ENCODE peak calls at places on chromosomes 3 and 15, in four cellular contexts. S, E, Y and V are unnamed samples.

GRCh38 chr15:63135804-63136203 is 14.1 kb downstream of the LACTB start:
- DNase-seq in S (peak; percentile 36), E (peak; percentile 94), Y (no peak), V (peak; percentile 62)

GRCh38 chr3:34882764-34883163 is 756.6 kb upstream of the ARPP21 start:
- DNase-seq in S (no peak), E (no peak), Y (no peak), V (peak; percentile 21)

GRCh38 chr15:33040501-33040900 is 154.0 kb downstream of the FMN1 start:
- DNase-seq in S (no peak), E (no peak), Y (no peak), V (no peak)

GRCh38 chr3:195040094-195040493 is 230.9 kb downstream of the XXYLT1 start:
- DNase-seq in S (no peak), E (no peak), Y (no peak), V (peak; percentile 74)

GRCh38 chr3:118641608-118642007 is 393.0 kb downstream of the IGSF11 start:
- DNase-seq in S (peak; percentile 1), E (no peak), Y (no peak), V (no peak)

GRCh38 chr3:46812237-46812791 is 50.9 kb downstream of the MYL3 start:
- DNase-seq in S (peak; percentile 21), E (peak; percentile 57), Y (peak; percentile 94), V (peak; percentile 36)

GRCh38 chr15:66835558-66835878 is 133.5 kb downstream of the SMAD6 start:
- DNase-seq in S (no peak), E (no peak), Y (no peak), V (peak; percentile 26)

GRCh38 chr3:186452517-186452916 is 90.5 kb upstream of the DGKG start:
- DNase-seq in S (peak; percentile 1), E (no peak), Y (no peak), V (peak; percentile 14)

GRCh38 chr3:43032646-43033628 is 53.8 kb downstream of the GASK1A start:
- DNase-seq in S (no peak), E (no peak), Y (no peak), V (no peak)

GRCh38 chr3:117602054-117602644 is 892.6 kb downstream of the TUSC7 start:
- DNase-seq in S (no peak), E (no peak), Y (no peak), V (no peak)

GRCh38 chr3:55402886-55403605 is 84.1 kb downstream of the WNT5A start:
- DNase-seq in S (peak; percentile 17), E (no peak), Y (no peak), V (no peak)

GRCh38 chr15:75230524-75231371 is 27.4 kb upstream of the GOLGA6C start:
- DNase-seq in S (no peak), E (no peak), Y (no peak), V (peak; percentile 46)

GRCh38 chr3:56819016-56819809 is 17.5 kb upstream of the ARHGEF3 start:
- DNase-seq in S (peak; percentile 14), E (no peak), Y (no peak), V (no peak)

GRCh38 chr15:48992545-48992944 is 28.8 kb upstream of the SHC4 start:
- DNase-seq in S (no peak), E (no peak), Y (no peak), V (peak; percentile 47)

GRCh38 chr15:48333553-48333952 is 2.3 kb downstream of the DUT start:
- DNase-seq in S (no peak), E (no peak), Y (no peak), V (peak; percentile 44)

GRCh38 chr15:40595219-40595618 is 1.2 kb downstream of the KNL1 start:
- DNase-seq in S (no peak), E (peak; percentile 23), Y (no peak), V (no peak)

GRCh38 chr3:183503738-183504137 is 51.8 kb downstream of the KLHL6 start:
- DNase-seq in S (no peak), E (no peak), Y (no peak), V (no peak)

GRCh38 chr3:166013073-166013679 is 176.0 kb upstream of the BCHE start:
- DNase-seq in S (peak; percentile 46), E (peak; percentile 32), Y (peak; percentile 8), V (peak; percentile 45)

GRCh38 chr15:58932791-58933310 is 628 bp downstream of the SLTM start:
- DNase-seq in S (no peak), E (peak; percentile 46), Y (peak; percentile 45), V (no peak)

GRCh38 chr3:15287565-15288330 is 44.6 kb downstream of the SH3BP5 start:
- DNase-seq in S (no peak), E (no peak), Y (no peak), V (peak; percentile 72)

GRCh38 chr3:137061186-137061585 is 103.4 kb downstream of the IL20RB start:
- DNase-seq in S (no peak), E (peak; percentile 46), Y (no peak), V (no peak)

GRCh38 chr15:62749445-62749844 is 293.1 kb upstream of the TPM1 start:
- DNase-seq in S (no peak), E (no peak), Y (no peak), V (no peak)

GRCh38 chr3:189901481-189901880 is 219.2 kb downstream of the P3H2 start:
- DNase-seq in S (no peak), E (no peak), Y (no peak), V (no peak)

GRCh38 chr15:66108483-66109270 is 144.9 kb downstream of the MEGF11 start:
- DNase-seq in S (no peak), E (no peak), Y (no peak), V (no peak)

GRCh38 chr3:127050733-127051132 is 67.8 kb downstream of the PLXNA1 start:
- DNase-seq in S (no peak), E (no peak), Y (no peak), V (no peak)

GRCh38 chr15:73685561-73685960 is 1.4 kb downstream of the CD276 start:
- DNase-seq in S (no peak), E (peak; percentile 8), Y (no peak), V (no peak)

GRCh38 chr15:73685981-73686380 is 1.8 kb downstream of the CD276 start:
- DNase-seq in S (no peak), E (no peak), Y (no peak), V (no peak)

GRCh38 chr15:73683624-73684536 is at the start of gene CD276:
- DNase-seq in S (peak; percentile 47), E (peak; percentile 55), Y (peak; percentile 72), V (peak; percentile 13)

GRCh38 chr15:73688455-73688854 is 4.3 kb downstream of the CD276 start:
- DNase-seq in S (no peak), E (peak; percentile 33), Y (peak; percentile 61), V (no peak)

DNA sequence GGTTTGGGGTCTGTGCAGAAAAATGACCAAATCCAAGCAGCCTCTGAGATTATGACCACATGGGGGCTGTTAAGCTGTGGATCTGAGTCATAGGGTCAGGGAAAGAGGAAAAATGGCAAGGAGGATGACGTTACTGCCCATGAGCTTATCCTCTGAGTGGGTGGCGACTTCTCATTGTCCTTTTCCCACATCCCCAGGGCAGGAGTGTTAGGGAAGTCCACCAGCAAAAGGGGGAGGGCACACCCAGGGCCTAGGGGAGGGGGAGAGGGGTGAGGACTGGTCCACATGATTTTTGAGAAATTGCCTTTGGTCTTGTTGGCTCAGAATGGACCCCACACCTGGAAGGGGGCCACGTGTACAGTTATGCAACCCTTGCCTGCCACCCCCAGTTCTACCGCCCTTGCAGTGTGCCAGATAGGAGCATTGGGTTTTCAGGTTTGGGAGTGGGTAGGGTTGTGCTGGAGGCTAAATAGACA is 2.6 kb downstream of the CD276 start:
- DNase-seq in S (peak; percentile 17), E (peak; percentile 80), Y (peak; percentile 22), V (peak; percentile 13)
- TF ChIP-seq MYC in S (no peak), E (no peak), Y (no peak), V (no peak)

GRCh38 chr15:28086175-28086703 is 12.9 kb downstream of the OCA2 start:
- DNase-seq in S (peak; percentile 70), E (peak; percentile 59), Y (peak; percentile 76), V (peak; percentile 67)
- TF ChIP-seq MYC in S (no peak), E (no peak), Y (no peak), V (no peak)

GRCh38 chr15:38662805-38663204 is 98.2 kb upstream of the RASGRP1 start:
- DNase-seq in S (no peak), E (no peak), Y (no peak), V (no peak)
- TF ChIP-seq MYC in S (no peak), E (no peak), Y (no peak), V (no peak)

GRCh38 chr15:68432665-68433064 is 702 bp upstream of the ITGA11 start:
- DNase-seq in S (no peak), E (no peak), Y (no peak), V (no peak)

GRCh38 chr15:68431792-68432401 is at the start of gene ITGA11:
- DNase-seq in S (peak; percentile 57), E (peak; percentile 60), Y (no peak), V (peak; percentile 71)

GRCh38 chr15:68429691-68430470 is 2.1 kb downstream of the ITGA11 start:
- DNase-seq in S (no peak), E (no peak), Y (no peak), V (no peak)

GRCh38 chr15:68430471-68431036 is 1.4 kb downstream of the ITGA11 start:
- DNase-seq in S (no peak), E (no peak), Y (no peak), V (no peak)

DNA sequence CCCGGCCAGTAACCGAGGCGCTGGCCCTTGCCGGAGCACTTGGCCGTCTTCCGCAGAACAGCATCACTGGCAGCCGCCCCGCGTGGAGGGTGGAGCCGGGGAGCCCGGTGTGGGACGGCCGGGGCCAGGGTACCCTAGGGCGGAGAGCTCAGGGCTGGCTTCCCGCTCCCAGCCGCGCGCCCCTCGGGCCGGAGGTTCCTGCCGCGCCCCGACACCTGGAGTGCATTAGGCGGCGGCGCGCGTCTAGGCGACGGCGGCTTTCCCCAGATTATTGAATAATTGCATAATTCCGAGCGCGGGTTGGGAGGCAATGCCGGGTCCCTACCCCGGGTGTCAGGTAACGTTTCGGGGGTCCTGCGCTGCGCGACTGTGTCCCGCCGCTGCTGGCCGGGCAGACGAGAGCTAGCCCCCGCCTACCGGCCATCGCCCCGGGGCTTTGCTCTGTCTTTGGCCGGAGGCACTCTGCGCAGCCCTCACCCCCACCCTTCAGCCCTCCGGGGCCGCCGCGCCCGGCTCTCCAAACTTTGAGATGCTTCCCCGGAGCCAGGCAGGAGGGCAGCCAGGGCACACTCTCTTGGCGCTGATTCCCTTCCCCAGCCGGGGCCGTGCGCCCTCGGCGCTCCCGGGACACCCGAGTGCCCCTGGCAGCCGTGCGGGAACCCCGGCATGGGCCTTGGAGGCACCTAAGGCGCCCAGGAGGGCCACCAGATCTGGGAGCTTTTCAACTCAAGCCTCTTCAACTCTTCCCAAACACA is 749 bp downstream of the ITGA11 start:
- DNase-seq in S (no peak), E (no peak), Y (no peak), V (no peak)
- TF ChIP-seq MYC in S (no peak), E (no peak), Y (no peak), V (no peak)

DNA sequence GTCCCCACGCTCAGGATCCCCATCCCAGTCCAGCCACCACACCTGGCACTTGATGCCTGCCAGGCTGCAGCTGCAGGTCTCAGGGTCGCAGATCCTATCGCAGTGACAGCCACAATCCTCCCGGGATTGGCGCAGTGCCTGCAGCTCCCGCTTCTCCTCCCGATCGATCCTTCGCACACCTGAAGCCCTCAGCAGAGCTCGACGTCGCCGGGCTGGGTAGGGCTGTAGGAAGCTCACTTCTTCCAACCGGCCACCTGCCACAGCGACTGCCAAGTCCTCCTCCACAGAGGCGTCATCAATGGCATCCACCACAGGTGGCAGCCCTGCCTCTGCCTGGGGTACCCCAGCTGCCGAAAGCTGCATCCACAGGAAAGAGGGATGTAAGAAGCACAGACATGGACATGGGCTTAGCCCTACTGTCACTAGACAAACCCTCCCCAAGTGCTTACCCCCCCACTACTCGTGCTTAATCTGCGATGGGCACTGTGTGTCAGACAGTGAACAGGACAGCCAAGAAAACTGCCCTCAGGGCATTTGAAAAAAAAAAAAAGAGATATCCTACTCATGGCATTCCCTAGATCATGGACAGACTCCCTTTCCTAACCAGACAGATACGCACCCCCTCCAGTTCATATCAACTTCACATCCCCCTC is 9.2 kb downstream of the CSRNP1 start:
- DNase-seq in S (no peak), E (no peak), Y (no peak), V (no peak)
- TF ChIP-seq MYC in S (no peak), E (no peak), Y (no peak), V (no peak)

GRCh38 chr15:72227192-72227586 is 3.8 kb downstream of the PKM start:
- DNase-seq in S (peak; percentile 71), E (peak; percentile 91), Y (peak; percentile 31), V (peak; percentile 65)
- TF ChIP-seq MYC in S (peak; percentile 4), E (peak; percentile 38), Y (no peak), V (no peak)